ENCODE peak calls at places on chromosomes 5 and 9, in six cellular contexts. S is lower leg skin, U is bronchial epithelial cell, Z is cardiac fibroblast, G is right lobe of liver, V is GM13976. Q is an unnamed sample.

GRCh38 chr9:82939451-82939850 is 123.5 kb downstream of the RASEF start:
- DNase-seq in S (no peak), Z (peak), G (no peak), U (peak), V (no peak), Q (no peak)

GRCh38 chr5:71537681-71538080 is 49.5 kb upstream of the MCCC2 start:
- DNase-seq in S (no peak), Z (no peak), U (no peak), G (no peak), V (no peak), Q (no peak)

GRCh38 chr9:5470122-5470521 is 19.8 kb downstream of the CD274 start:
- DNase-seq in V (no peak), U (no peak), G (no peak), S (no peak), Z (no peak), Q (no peak)

GRCh38 chr5:55211184-55211874 is 15.8 kb downstream of the MCIDAS start:
- DNase-seq in S (no peak), U (peak), V (no peak), Z (no peak), G (no peak), Q (no peak)

GRCh38 chr5:6772886-6773285 is 59.7 kb downstream of the TENT4A start:
- DNase-seq in G (no peak), V (no peak), Z (no peak), U (no peak), S (no peak), Q (no peak)

GRCh38 chr9:21579209-21579608 is 97.1 kb upstream of the IFNE start:
- DNase-seq in G (no peak), U (peak), V (no peak), Z (peak), S (no peak), Q (no peak)

GRCh38 chr9:121809356-121810050 is 158.1 kb downstream of the DAB2IP start:
- DNase-seq in G (no peak), Z (no peak), S (peak), V (no peak), U (no peak), Q (no peak)

GRCh38 chr9:23322392-23322791 is 503.6 kb downstream of the ELAVL2 start:
- DNase-seq in V (no peak), Z (peak), U (peak), G (no peak), S (no peak), Q (no peak)

GRCh38 chr9:133979921-133980863 is 11.9 kb downstream of the VAV2 start:
- DNase-seq in U (no peak), S (no peak), G (peak), Z (no peak), V (no peak), Q (no peak)

GRCh38 chr5:107680099-107680498 is 9.4 kb upstream of the EFNA5 start:
- DNase-seq in Z (no peak), G (no peak), U (peak), S (no peak), V (no peak), Q (no peak)

GRCh38 chr9:94915476-94916450 is 189.3 kb downstream of the AOPEP start:
- DNase-seq in S (peak), V (no peak), G (no peak), Z (no peak), U (no peak), Q (no peak)

GRCh38 chr9:88060746-88061145 is 77.5 kb downstream of the SPATA31C2 start:
- DNase-seq in U (no peak), Z (no peak), G (no peak), V (no peak), S (no peak), Q (no peak)

GRCh38 chr9:111148390-111148993 is 110.2 kb upstream of the LPAR1 start:
- DNase-seq in U (no peak), G (no peak), Z (peak), S (no peak), V (no peak), Q (peak)

GRCh38 chr9:21392270-21392669 is 7.1 kb upstream of the IFNA2 start:
- DNase-seq in V (no peak), G (no peak), U (peak), S (no peak), Z (peak), Q (peak)

GRCh38 chr5:22678886-22679285 is 174.3 kb downstream of the CDH12 start:
- DNase-seq in G (no peak), Z (no peak), S (no peak), U (peak), V (no peak), Q (no peak)

GRCh38 chr5:170650850-170651249 is 132.7 kb upstream of the GABRP start:
- DNase-seq in V (no peak), Z (no peak), U (no peak), S (no peak), G (no peak), Q (no peak)

GRCh38 chr5:179486596-179487051 is 63.7 kb upstream of the RUFY1 start:
- DNase-seq in U (no peak), G (no peak), S (no peak), Z (peak), V (no peak), Q (no peak)

GRCh38 chr5:68193481-68194036 is 22.0 kb upstream of the PIK3R1 start:
- DNase-seq in G (no peak), V (no peak), U (peak), S (no peak), Z (peak), Q (no peak)

GRCh38 chr9:98380065-98380681 is 124.7 kb upstream of the TBC1D2 start:
- DNase-seq in S (no peak), Z (peak), V (peak), G (no peak), U (peak), Q (peak)

GRCh38 chr5:73541981-73542380 is 23.5 kb downstream of the ANKRA2 start:
- DNase-seq in S (no peak), V (no peak), G (no peak), Z (no peak), U (no peak), Q (no peak)

GRCh38 chr5:154238776-154239481 is 48.4 kb downstream of the GALNT10 start:
- DNase-seq in G (no peak), U (no peak), V (peak), S (no peak), Z (no peak), Q (peak)

GRCh38 chr9:133371261-133371711 is 4.6 kb downstream of the SURF4 start:
- DNase-seq in U (no peak), Z (no peak), S (no peak), G (no peak), V (no peak), Q (no peak)

DNA sequence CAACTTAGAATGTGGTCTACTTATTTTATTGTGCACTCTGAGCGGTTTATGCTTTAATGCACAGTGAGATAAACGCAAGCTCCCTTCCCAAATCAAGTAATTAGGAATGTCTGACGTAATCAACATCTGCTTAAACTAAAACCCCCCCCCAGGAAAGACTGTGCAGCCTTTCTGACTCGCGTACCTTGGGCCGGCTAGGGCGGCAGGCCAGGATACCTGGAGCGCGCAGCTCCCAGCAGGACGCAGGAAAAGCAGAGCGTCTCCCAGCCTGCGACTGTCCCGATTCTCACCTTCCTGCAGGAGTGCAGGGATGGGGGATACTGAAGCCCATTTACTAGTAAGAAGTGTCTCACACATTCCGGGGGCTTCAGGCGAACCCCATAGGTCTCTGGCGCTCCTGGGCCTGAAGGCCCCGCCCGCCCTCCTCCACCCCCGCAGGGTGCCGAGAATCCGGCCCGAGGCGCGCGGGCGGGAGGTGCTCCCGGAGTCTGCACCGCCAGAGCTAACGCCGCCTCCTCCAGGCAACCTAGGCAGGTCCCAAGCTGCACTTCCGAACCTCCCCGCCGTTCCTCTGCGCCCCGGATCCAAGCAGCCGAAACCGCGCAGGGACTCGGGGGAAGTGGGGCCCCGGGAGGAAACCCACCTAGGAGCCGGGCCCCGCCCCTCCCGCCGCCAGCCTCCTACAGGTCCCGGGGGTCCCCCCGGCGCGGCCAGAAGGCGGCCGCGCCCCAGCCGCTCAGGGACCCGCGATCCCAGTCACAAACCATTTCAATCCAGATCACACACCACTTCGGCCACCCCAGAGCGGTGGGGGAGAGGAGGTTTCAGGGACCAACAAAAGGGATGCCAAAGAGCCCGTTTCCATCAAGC is 1.4 kb downstream of the ROR2 start:
- DNase-seq in V (peak), G (no peak), Z (no peak), S (peak), U (peak), Q (no peak)
- TF ChIP-seq CTCF in V (no peak), G (no peak), Z (no peak), S (no peak), U (peak), Q (no peak)

GRCh38 chr5:134099288-134099872 is 15.1 kb upstream of the TCF7 start:
- DNase-seq in S (no peak), U (no peak), Z (no peak), G (peak), V (peak), Q (peak)
- TF ChIP-seq CTCF in S (no peak), U (no peak), Z (no peak), G (no peak), V (peak), Q (no peak)

GRCh38 chr9:37509536-37509935 is 23.8 kb downstream of the POLR1E start:
- DNase-seq in Z (no peak), U (no peak), V (no peak), G (no peak), S (no peak), Q (no peak)

GRCh38 chr9:37512439-37512838 is 26.7 kb downstream of the POLR1E start:
- DNase-seq in V (no peak), U (no peak), G (no peak), Z (no peak), S (no peak), Q (no peak)

GRCh38 chr9:37511715-37512010 is 25.9 kb downstream of the POLR1E start:
- DNase-seq in Z (no peak), V (no peak), G (no peak), U (no peak), S (no peak), Q (no peak)

GRCh38 chr9:37508834-37509206 is 23.1 kb downstream of the POLR1E start:
- DNase-seq in U (no peak), S (no peak), V (no peak), Z (no peak), G (peak), Q (no peak)

GRCh38 chr9:37511006-37511714 is 25.4 kb downstream of the POLR1E start:
- DNase-seq in S (no peak), V (peak), U (no peak), Z (no peak), G (no peak), Q (peak)
- TF ChIP-seq CTCF in S (no peak), V (peak), U (peak), Z (peak), G (no peak), Q (peak)

DNA sequence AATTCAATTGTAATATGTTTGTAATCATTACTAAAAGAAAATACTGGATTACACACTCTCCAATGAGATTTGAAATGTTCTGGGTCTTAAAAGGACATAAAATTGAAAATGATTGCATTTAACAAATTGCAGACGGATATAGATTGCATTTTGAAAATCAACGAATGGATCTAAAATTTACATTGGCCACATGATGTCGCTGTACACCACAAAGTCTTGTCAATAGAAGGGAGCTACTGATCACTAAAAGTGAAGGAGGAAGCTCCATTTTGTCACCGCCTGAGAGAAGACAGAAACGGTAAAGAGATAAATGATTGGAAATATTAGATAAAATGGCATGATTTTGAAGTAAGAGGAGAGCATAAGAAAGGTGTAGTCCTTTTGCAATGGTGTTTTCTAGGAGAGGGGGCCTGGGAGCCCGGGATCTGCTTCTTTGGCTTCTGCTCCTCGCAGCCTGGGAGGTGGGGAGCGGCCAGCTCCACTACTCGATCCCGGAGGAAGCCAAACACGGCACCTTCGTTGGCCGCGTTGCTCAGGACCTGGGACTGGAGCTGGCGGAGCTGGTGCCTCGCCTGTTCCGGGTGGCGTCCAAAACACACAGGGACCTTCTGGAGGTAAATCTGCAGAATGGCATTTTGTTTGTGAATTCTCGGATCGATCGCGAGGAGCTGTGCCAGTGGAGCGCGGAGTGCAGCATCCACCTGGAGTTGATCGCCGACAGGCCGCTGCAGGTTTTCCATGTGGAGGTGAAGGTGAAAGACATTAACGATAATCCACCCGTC is at the start of gene PCDHA1:
- DNase-seq in Z (no peak), S (no peak), G (no peak), V (no peak), U (no peak), Q (no peak)
- TF ChIP-seq CTCF in Z (no peak), S (no peak), G (no peak), V (no peak), U (no peak), Q (no peak)

DNA sequence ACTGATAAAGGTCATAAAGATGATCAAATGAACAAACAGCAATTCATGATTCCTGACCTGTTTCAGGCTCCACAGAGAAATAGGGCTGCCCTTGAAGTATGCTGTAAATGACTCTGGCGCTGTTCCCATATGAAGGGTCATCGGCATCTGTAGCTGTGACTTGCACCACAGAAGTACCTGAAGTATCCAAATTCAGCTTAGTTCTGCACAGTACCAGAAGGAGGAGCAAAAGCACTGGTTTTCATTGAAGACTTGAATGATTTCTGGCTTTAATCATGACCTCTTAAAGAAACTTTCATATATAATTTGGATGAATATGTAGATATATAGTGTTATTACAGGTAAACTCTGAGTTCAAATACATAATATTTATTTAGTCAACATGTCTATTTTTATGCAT is 109.1 kb downstream of the CDH10 start:
- DNase-seq in G (no peak), U (no peak), Z (no peak), S (no peak), V (no peak), Q (no peak)
- TF ChIP-seq CTCF in G (no peak), U (no peak), Z (no peak), S (no peak), V (no peak), Q (no peak)

DNA sequence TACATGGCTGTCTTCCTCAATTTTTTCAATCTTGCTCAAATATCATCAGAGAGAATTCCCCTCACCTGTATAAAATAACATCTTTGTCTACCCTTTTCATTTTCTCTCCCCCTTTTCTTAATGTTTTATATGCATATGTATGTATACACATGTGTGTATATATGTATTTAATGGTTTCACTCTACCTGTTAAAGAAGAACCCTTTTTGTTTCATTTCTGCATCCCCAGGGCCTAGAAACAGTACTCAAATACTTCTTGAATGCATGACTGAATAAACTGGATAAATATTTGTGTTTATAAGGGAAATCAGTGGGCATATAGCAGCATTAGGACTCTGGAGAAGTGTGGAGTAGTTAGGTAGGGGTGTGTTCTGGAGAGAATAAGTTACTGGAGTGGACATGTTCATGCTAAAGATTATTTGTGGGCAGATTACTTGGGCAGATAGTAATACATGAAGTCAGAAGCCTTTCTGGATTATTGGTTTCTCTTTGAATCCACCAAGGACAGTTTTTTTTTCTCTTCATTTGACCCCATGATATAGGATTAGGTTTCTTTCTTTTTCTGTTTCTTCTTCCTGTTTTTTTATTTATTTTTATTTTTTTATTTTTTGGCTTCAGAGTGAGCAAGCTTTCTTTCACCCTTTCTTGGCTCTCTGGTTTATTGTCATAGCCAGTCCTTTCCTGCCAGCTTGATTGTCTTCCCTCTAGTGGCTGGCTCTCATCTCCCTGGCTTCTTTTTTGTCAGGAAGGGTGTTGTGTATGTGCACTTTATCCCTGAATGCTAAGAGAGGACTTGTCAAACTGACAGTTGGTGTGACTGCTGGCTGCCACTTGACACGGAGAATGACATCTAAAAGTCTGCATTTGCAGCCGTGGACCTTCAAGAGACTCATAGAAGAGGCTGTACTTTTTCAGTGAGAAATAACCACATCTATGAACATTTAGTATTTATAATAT is 89.3 kb downstream of the ZCCHC7 start:
- DNase-seq in G (no peak), U (peak), Z (peak), V (no peak), S (no peak), Q (peak)
- TF ChIP-seq CTCF in G (no peak), U (no peak), Z (peak), V (no peak), S (no peak), Q (no peak)

DNA sequence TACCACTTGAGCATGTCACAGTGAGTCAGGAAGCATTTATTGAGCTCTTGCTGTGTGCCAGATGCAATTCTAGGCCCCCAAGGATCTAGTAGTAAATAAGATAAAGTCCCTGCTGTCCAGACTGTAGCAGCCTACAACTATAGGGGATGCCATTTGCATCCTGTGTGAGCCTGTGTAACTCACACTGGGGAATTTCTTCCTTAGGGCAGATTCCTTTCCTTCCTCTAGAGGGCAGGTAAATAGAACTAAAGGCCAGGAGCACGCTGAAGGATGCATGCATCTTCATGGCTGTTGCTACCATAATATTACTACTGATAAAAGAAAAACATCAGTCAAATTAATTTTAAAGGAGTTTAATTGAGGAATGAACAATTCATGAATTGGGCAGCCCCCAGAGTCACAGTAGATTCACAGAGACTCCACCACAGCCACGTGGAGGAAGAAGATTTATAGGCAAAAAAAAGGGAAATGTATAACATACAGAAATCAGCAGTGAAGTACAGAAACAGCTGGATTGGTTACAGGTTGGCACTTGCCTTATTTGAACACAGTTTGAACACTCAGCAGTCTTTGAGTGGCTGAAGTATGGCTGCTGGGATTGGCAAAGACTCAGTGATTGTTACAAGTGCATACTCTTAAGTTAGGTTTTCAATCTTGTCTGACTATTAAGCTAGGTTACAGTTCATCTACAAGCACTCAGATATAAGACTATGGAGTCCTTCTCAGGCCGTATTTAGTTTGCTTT is 98.9 kb downstream of the ACTL7B start:
- DNase-seq in G (no peak), S (no peak), V (no peak), U (peak), Z (no peak), Q (no peak)
- TF ChIP-seq CTCF in G (peak), S (no peak), V (no peak), U (peak), Z (peak), Q (no peak)

GRCh38 chr5:163260471-163260870 is 176.9 kb upstream of the CCNG1 start:
- DNase-seq in U (no peak), G (no peak), V (no peak), S (no peak), Z (no peak), Q (no peak)
- TF ChIP-seq CTCF in U (no peak), G (no peak), V (no peak), S (no peak), Z (no peak), Q (no peak)

GRCh38 chr9:93620041-93620506 is 43.7 kb downstream of the PHF2 start:
- DNase-seq in Z (no peak), S (peak), G (no peak), U (no peak), V (no peak), Q (no peak)
- TF ChIP-seq CTCF in Z (no peak), S (no peak), G (no peak), U (no peak), V (no peak), Q (no peak)

Q was measured in GM12865.